ENCODE peak calls at places on chromosomes 4 and X, in nine cellular contexts. M is Calu3, E is GM06990, H is nephron progenitor cell, X is WERI-Rb-1, Y is AG10803, O is H9, K is fibroblast of the aortic adventitia, W is psoas muscle. Z is an unnamed sample.

GRCh38 chr4:61521451-61521850 is 321.3 kb downstream of the ADGRL3 start:
- DNase-seq in O (no peak), K (no peak), E (no peak), W (no peak), X (no peak), Y (no peak), M (no peak), H (no peak), Z (no peak)

GRCh38 chrX:55127692-55128091 is 38.9 kb downstream of the PAGE2 start:
- DNase-seq in Y (peak), X (no peak), H (no peak), E (no peak), O (no peak), M (no peak), K (peak), W (no peak), Z (no peak)

GRCh38 chr4:78989697-78990270 is 50.5 kb upstream of the PAQR3 start:
- DNase-seq in M (no peak), Y (no peak), E (no peak), O (no peak), H (no peak), X (no peak), K (no peak), W (no peak), Z (no peak)

GRCh38 chrX:2550288-2551020 is 49.7 kb upstream of the DHRSX start:
- DNase-seq in E (no peak), Y (no peak), H (no peak), X (no peak), K (no peak), M (no peak), O (no peak), W (no peak), Z (no peak)

GRCh38 chr4:107666134-107666533 is 53.9 kb downstream of the PAPSS1 start:
- DNase-seq in H (no peak), X (no peak), Y (peak), O (no peak), W (no peak), E (no peak), K (peak), M (no peak), Z (no peak)

GRCh38 chr4:88985088-88985779 is 71.8 kb downstream of the FAM13A start:
- DNase-seq in K (peak), M (no peak), H (no peak), X (no peak), Y (peak), W (no peak), E (no peak), O (no peak), Z (no peak)

GRCh38 chr4:84324850-84325249 is 174.2 kb downstream of the NKX6-1 start:
- DNase-seq in W (no peak), X (peak), Y (no peak), K (peak), H (peak), M (no peak), O (no peak), E (no peak), Z (peak)

GRCh38 chr4:163191999-163192398 is 25.3 kb upstream of the NAF1 start:
- DNase-seq in E (no peak), X (no peak), W (no peak), K (no peak), Y (peak), M (no peak), H (no peak), O (no peak), Z (no peak)

GRCh38 chrX:40272141-40272540 is 174.4 kb upstream of the BCOR start:
- DNase-seq in X (no peak), H (no peak), E (no peak), Y (no peak), W (no peak), M (no peak), K (no peak), O (no peak), Z (no peak)

GRCh38 chr4:184851200-184851541 is 25.4 kb upstream of the ACSL1 start:
- DNase-seq in H (no peak), M (no peak), Y (no peak), X (no peak), O (no peak), K (no peak), E (peak), W (no peak), Z (no peak)

GRCh38 chr4:83490876-83491450 is 6.1 kb upstream of the ABRAXAS1 start:
- DNase-seq in M (peak), K (peak), H (no peak), Y (peak), W (no peak), E (no peak), O (no peak), X (no peak), Z (no peak)

DNA sequence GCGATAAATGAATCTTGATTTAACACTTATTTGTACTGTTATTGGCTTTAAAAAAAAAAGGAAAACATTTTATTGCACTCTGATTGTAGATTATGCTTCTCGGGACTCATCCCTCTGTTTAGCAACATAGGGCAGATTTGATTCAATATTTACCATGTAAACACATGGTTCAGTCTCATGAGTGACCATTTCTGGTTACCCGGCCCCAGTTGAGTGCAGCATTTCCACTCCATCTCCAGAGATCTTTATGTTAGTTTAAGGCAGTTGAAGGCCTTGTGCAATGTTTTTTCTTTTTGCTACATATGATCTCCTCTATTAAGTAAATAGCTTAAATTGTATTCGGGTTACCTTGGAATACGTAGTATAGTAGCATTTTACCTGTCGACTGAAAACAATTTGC is 143.3 kb upstream of the RPS6KA3 start:
- DNase-seq in K (no peak), X (no peak), E (no peak), W (no peak), Y (no peak), O (no peak), H (no peak), M (no peak), Z (no peak)
- TF ChIP-seq CTCF in K (no peak), X (no peak), E (no peak), W (no peak), Y (no peak), O (no peak), H (no peak), M (no peak), Z (no peak)

GRCh38 chr4:3340703-3341088 is 47.9 kb downstream of the RGS12 start:
- DNase-seq in Y (no peak), W (peak), K (no peak), O (no peak), E (no peak), X (peak), H (no peak), M (no peak), Z (no peak)
- TF ChIP-seq CTCF in Y (no peak), W (peak), K (no peak), O (peak), E (no peak), X (peak), H (no peak), M (no peak), Z (no peak)

GRCh38 chr4:85370400-85371032 is 104.4 kb upstream of the ARHGAP24 start:
- DNase-seq in K (peak), E (peak), Y (peak), W (no peak), X (peak), M (peak), H (peak), O (peak), Z (peak)
- TF ChIP-seq CTCF in K (peak), E (peak), Y (peak), W (peak), X (peak), M (peak), H (peak), O (peak), Z (peak)

DNA sequence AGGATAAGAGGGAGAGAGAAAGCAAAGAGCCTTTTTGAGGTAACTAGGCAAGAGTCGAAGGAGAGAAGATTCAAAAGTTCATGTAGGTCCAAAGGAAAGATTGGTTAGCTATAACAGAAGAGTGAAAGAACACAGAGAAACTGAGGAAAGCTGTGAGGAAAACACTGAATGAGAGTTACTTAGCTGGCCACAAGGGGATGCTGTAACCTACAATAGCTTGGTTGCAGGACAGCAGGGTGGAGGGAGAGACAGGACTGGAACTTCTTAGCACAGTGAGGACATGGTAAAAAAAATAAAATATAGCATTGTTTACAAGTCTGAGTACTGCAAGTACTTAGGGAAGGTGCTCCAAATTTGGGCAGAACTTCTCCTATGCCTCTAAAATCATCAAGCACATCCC is 48.3 kb downstream of the RAI2 start:
- DNase-seq in Y (no peak), H (no peak), K (peak), M (no peak), O (no peak), E (no peak), W (no peak), X (no peak), Z (no peak)
- TF ChIP-seq CTCF in Y (peak), H (peak), K (peak), M (peak), O (peak), E (peak), W (peak), X (peak), Z (peak)

DNA sequence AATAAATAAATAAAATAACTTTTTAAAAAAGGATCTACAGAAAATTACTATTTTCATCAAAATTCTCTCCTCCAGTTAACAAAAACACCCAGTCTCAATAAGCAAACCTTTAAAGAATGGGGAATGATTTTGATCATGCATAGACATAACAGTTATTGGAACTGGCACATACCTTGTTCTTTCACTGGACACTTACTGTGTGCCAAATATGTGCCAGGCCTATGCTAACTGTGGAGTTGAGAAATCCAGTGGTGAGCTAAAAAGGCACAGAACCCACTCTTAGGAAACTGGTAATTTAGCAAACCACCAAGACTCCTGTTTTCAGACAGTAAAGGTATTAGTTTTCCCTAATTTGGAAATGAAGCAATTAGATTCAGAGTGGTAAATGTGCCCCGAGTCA is 39.1 kb downstream of the CLOCK start:
- DNase-seq in W (no peak), E (no peak), K (peak), H (no peak), M (no peak), Y (peak), X (no peak), O (no peak), Z (no peak)
- TF ChIP-seq CTCF in W (no peak), E (no peak), K (no peak), H (no peak), M (no peak), Y (no peak), X (no peak), O (no peak), Z (no peak)

Z was measured in glutamatergic neuron.